ENCODE peak calls at places on chromosomes 16 and 17, in five cellular contexts. M is stomach, B is sigmoid colon, L is GM23338, O is AG04449. Q is an unnamed sample.

GRCh38 chr16:57471852-57472664 is 9.6 kb downstream of the POLR2C start:
- DNase-seq in M (no peak), B (no peak), L (peak), O (no peak), Q (no peak)

GRCh38 chr16:17460890-17461289 is 9.9 kb downstream of the XYLT1 start:
- DNase-seq in M (no peak), B (no peak), L (no peak), O (no peak), Q (no peak)

GRCh38 chr17:56985371-56986162 is 7.6 kb downstream of the SCPEP1 start:
- DNase-seq in M (no peak), B (no peak), L (no peak), O (no peak), Q (no peak)

GRCh38 chr17:41500131-41500911 is 5.1 kb downstream of the KRT13 start:
- DNase-seq in M (no peak), B (no peak), L (no peak), O (no peak), Q (no peak)

GRCh38 chr16:66131156-66131807 is 235.2 kb upstream of the CDH5 start:
- DNase-seq in M (no peak), B (no peak), L (no peak), O (no peak), Q (no peak)

GRCh38 chr17:27457731-27458523 is 1.7 kb downstream of the KSR1 start:
- DNase-seq in M (no peak), B (no peak), L (peak), O (no peak), Q (no peak)

GRCh38 chr17:17467720-17468119 is 9.1 kb upstream of the MED9 start:
- DNase-seq in M (no peak), B (no peak), L (no peak), O (no peak), Q (no peak)

GRCh38 chr17:27975146-27976011 is 67.1 kb upstream of the NLK start:
- DNase-seq in M (no peak), B (no peak), L (no peak), O (no peak), Q (no peak)

GRCh38 chr16:10625595-10626357 is 45.4 kb upstream of the EMP2 start:
- DNase-seq in M (no peak), B (no peak), L (no peak), O (no peak), Q (no peak)

GRCh38 chr16:81967358-81967757 is 43.9 kb downstream of the SDR42E1 start:
- DNase-seq in M (no peak), B (no peak), L (no peak), O (no peak), Q (no peak)
- H3K4me3 ChIP-seq in M (no peak), B (no peak), L (no peak), O (no peak), Q (no peak)

DNA sequence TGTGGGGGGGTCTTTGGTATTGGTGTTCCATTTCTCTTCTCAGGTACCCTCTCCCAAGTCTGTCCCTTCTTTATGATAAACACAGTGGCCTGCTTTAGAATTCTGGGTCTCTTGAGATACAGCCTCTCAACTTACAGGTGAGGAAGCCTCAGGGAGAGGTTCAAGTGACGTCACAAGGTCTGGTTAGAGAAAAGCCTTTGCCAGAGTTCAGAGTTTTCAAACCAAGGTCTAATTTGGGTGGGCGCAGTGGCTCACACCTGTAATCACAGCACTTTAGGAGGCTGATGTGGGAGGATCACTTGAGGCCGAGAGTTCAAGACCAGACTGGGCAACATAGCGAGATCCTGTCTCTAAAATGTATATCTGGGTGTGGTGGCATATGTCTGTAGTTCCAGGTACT is 2.1 kb downstream of the IRF8 start:
- DNase-seq in M (no peak), B (no peak), L (no peak), O (no peak), Q (no peak)
- H3K4me3 ChIP-seq in M (no peak), B (no peak), L (no peak), O (no peak), Q (no peak)

GRCh38 chr17:74431568-74432483 is at the start of gene GPRC5C:
- DNase-seq in M (peak), B (peak), L (peak), O (no peak), Q (no peak)
- H3K4me3 ChIP-seq in M (peak), B (peak), L (peak), O (peak), Q (peak)

GRCh38 chr17:39150795-39151679 is at the start of gene PLXDC1:
- DNase-seq in M (no peak), B (no peak), L (no peak), O (no peak), Q (no peak)
- H3K4me3 ChIP-seq in M (peak), B (peak), L (peak), O (peak), Q (peak)

GRCh38 chr17:49963626-49964538 is 5.1 kb upstream of the DLX4 start:
- DNase-seq in M (no peak), B (no peak), L (peak), O (no peak), Q (no peak)
- H3K4me3 ChIP-seq in M (no peak), B (no peak), L (peak), O (no peak), Q (no peak)

Q was measured in epithelial cell of proximal tubule.